ENCODE peak calls at places on chromosomes 5 and 9, in six cellular contexts. One of them, this sample, is unnamed.

GRCh38 chr5:170147051-170147785 is 41.5 kb downstream of the FOXI1 start:
- DNase-seq in ovary: no peak
- DNase-seq in fibroblast of lung: no peak
- DNase-seq in AG04450: no peak
- DNase-seq in activated CD8-positive, alpha-beta T cell treated with anti-CD3 and anti-CD28 coated beads for 36 hours: no peak
- DNase-seq in nephron progenitor cell: no peak
- DNase-seq in this sample: no peak

GRCh38 chr9:6667633-6668280 is 22.2 kb upstream of the GLDC start:
- DNase-seq in ovary: no peak
- DNase-seq in fibroblast of lung: peak
- DNase-seq in AG04450: no peak
- DNase-seq in activated CD8-positive, alpha-beta T cell treated with anti-CD3 and anti-CD28 coated beads for 36 hours: no peak
- DNase-seq in nephron progenitor cell: no peak
- DNase-seq in this sample: peak

GRCh38 chr5:124806026-124806856 is 59.8 kb upstream of the ZNF608 start:
- DNase-seq in ovary: peak
- DNase-seq in fibroblast of lung: peak
- DNase-seq in AG04450: peak
- DNase-seq in activated CD8-positive, alpha-beta T cell treated with anti-CD3 and anti-CD28 coated beads for 36 hours: no peak
- DNase-seq in nephron progenitor cell: peak
- DNase-seq in this sample: no peak

GRCh38 chr9:37144762-37145161 is 24.4 kb downstream of the ZCCHC7 start:
- DNase-seq in ovary: no peak
- DNase-seq in fibroblast of lung: peak
- DNase-seq in AG04450: no peak
- DNase-seq in activated CD8-positive, alpha-beta T cell treated with anti-CD3 and anti-CD28 coated beads for 36 hours: no peak
- DNase-seq in nephron progenitor cell: peak
- DNase-seq in this sample: peak

GRCh38 chr5:132901036-132901435 is 27.6 kb downstream of the LEAP2 start:
- DNase-seq in ovary: no peak
- DNase-seq in fibroblast of lung: no peak
- DNase-seq in AG04450: no peak
- DNase-seq in activated CD8-positive, alpha-beta T cell treated with anti-CD3 and anti-CD28 coated beads for 36 hours: no peak
- DNase-seq in nephron progenitor cell: no peak
- DNase-seq in this sample: no peak

GRCh38 chr9:34413229-34413852 is 36.6 kb upstream of the MYORG start:
- DNase-seq in ovary: peak
- DNase-seq in fibroblast of lung: peak
- DNase-seq in AG04450: peak
- DNase-seq in activated CD8-positive, alpha-beta T cell treated with anti-CD3 and anti-CD28 coated beads for 36 hours: peak
- DNase-seq in nephron progenitor cell: peak
- DNase-seq in this sample: no peak

GRCh38 chr5:94751456-94751855 is 133.0 kb downstream of the SLF1 start:
- DNase-seq in ovary: no peak
- DNase-seq in fibroblast of lung: peak
- DNase-seq in AG04450: no peak
- DNase-seq in activated CD8-positive, alpha-beta T cell treated with anti-CD3 and anti-CD28 coated beads for 36 hours: no peak
- DNase-seq in nephron progenitor cell: no peak
- DNase-seq in this sample: no peak

GRCh38 chr5:17037751-17038150 is 101.7 kb upstream of the MYO10 start:
- DNase-seq in ovary: no peak
- DNase-seq in fibroblast of lung: peak
- DNase-seq in AG04450: no peak
- DNase-seq in activated CD8-positive, alpha-beta T cell treated with anti-CD3 and anti-CD28 coated beads for 36 hours: no peak
- DNase-seq in nephron progenitor cell: no peak
- DNase-seq in this sample: no peak

GRCh38 chr5:170333161-170333909 is 35.8 kb upstream of the LCP2 start:
- DNase-seq in ovary: no peak
- DNase-seq in fibroblast of lung: no peak
- DNase-seq in AG04450: no peak
- DNase-seq in activated CD8-positive, alpha-beta T cell treated with anti-CD3 and anti-CD28 coated beads for 36 hours: peak
- DNase-seq in nephron progenitor cell: no peak
- DNase-seq in this sample: no peak

GRCh38 chr5:33501260-33501659 is 60.5 kb downstream of the TARS1 start:
- DNase-seq in ovary: no peak
- DNase-seq in fibroblast of lung: no peak
- DNase-seq in AG04450: no peak
- DNase-seq in activated CD8-positive, alpha-beta T cell treated with anti-CD3 and anti-CD28 coated beads for 36 hours: no peak
- DNase-seq in nephron progenitor cell: no peak
- DNase-seq in this sample: no peak

GRCh38 chr5:115168829-115169391 is 798 bp downstream of the TRIM36 start:
- DNase-seq in ovary: no peak
- DNase-seq in fibroblast of lung: peak
- DNase-seq in AG04450: no peak
- DNase-seq in activated CD8-positive, alpha-beta T cell treated with anti-CD3 and anti-CD28 coated beads for 36 hours: no peak
- DNase-seq in nephron progenitor cell: peak
- DNase-seq in this sample: peak

GRCh38 chr5:59034498-59035186 is 451.8 kb downstream of the RAB3C start:
- DNase-seq in ovary: no peak
- DNase-seq in fibroblast of lung: peak
- DNase-seq in AG04450: no peak
- DNase-seq in activated CD8-positive, alpha-beta T cell treated with anti-CD3 and anti-CD28 coated beads for 36 hours: peak
- DNase-seq in nephron progenitor cell: no peak
- DNase-seq in this sample: peak

GRCh38 chr5:96668725-96669124 is 6.5 kb downstream of the CAST start:
- DNase-seq in ovary: no peak
- DNase-seq in fibroblast of lung: no peak
- DNase-seq in AG04450: no peak
- DNase-seq in activated CD8-positive, alpha-beta T cell treated with anti-CD3 and anti-CD28 coated beads for 36 hours: no peak
- DNase-seq in nephron progenitor cell: no peak
- DNase-seq in this sample: no peak

GRCh38 chr9:82124090-82124489 is 135.5 kb downstream of the SPATA31D1 start:
- DNase-seq in ovary: no peak
- DNase-seq in fibroblast of lung: peak
- DNase-seq in AG04450: peak
- DNase-seq in activated CD8-positive, alpha-beta T cell treated with anti-CD3 and anti-CD28 coated beads for 36 hours: no peak
- DNase-seq in nephron progenitor cell: no peak
- DNase-seq in this sample: no peak

GRCh38 chr9:113355197-113355596 is 5.9 kb downstream of the BSPRY start:
- DNase-seq in ovary: no peak
- DNase-seq in fibroblast of lung: no peak
- DNase-seq in AG04450: no peak
- DNase-seq in activated CD8-positive, alpha-beta T cell treated with anti-CD3 and anti-CD28 coated beads for 36 hours: no peak
- DNase-seq in nephron progenitor cell: no peak
- DNase-seq in this sample: no peak

GRCh38 chr9:121441163-121441562 is 58.5 kb downstream of the GGTA1 start:
- DNase-seq in ovary: no peak
- DNase-seq in fibroblast of lung: no peak
- DNase-seq in AG04450: no peak
- DNase-seq in activated CD8-positive, alpha-beta T cell treated with anti-CD3 and anti-CD28 coated beads for 36 hours: no peak
- DNase-seq in nephron progenitor cell: no peak
- DNase-seq in this sample: no peak

GRCh38 chr9:121437891-121438290 is 61.8 kb downstream of the GGTA1 start:
- DNase-seq in ovary: no peak
- DNase-seq in fibroblast of lung: no peak
- DNase-seq in AG04450: no peak
- DNase-seq in activated CD8-positive, alpha-beta T cell treated with anti-CD3 and anti-CD28 coated beads for 36 hours: no peak
- DNase-seq in nephron progenitor cell: no peak
- DNase-seq in this sample: no peak

GRCh38 chr9:121439016-121439415 is 60.6 kb downstream of the GGTA1 start:
- DNase-seq in ovary: no peak
- DNase-seq in fibroblast of lung: no peak
- DNase-seq in AG04450: no peak
- DNase-seq in activated CD8-positive, alpha-beta T cell treated with anti-CD3 and anti-CD28 coated beads for 36 hours: no peak
- DNase-seq in nephron progenitor cell: no peak
- DNase-seq in this sample: no peak

GRCh38 chr9:121439711-121440110 is 59.9 kb downstream of the GGTA1 start:
- DNase-seq in ovary: no peak
- DNase-seq in fibroblast of lung: no peak
- DNase-seq in AG04450: no peak
- DNase-seq in activated CD8-positive, alpha-beta T cell treated with anti-CD3 and anti-CD28 coated beads for 36 hours: no peak
- DNase-seq in nephron progenitor cell: no peak
- DNase-seq in this sample: no peak

DNA sequence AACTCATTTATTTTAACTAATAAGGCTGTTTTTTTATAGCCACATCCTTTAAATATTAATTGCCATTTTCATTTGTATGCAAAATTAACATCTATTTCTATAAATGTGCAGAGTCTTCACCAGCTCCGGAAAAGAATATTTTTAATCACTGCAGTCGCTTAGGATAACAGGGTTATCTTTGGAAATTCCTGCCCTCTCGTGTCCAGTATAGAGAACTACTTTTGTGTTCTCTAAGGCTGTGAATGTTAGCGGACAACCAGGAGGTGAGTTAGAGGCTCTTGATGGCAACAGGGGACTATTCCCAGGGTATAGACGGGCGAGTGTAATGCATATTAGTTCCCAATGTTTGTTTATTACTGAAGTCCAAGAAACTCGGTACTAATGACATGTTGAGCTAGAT is 59.4 kb downstream of the GGTA1 start:
- DNase-seq in ovary: no peak
- DNase-seq in fibroblast of lung: no peak
- DNase-seq in AG04450: no peak
- DNase-seq in activated CD8-positive, alpha-beta T cell treated with anti-CD3 and anti-CD28 coated beads for 36 hours: no peak
- DNase-seq in nephron progenitor cell: no peak
- DNase-seq in this sample: no peak
- TF ChIP-seq CTCF in ovary: no peak
- TF ChIP-seq CTCF in fibroblast of lung: peak
- TF ChIP-seq CTCF in AG04450: peak
- TF ChIP-seq CTCF in activated CD8-positive, alpha-beta T cell treated with anti-CD3 and anti-CD28 coated beads for 36 hours: no peak
- TF ChIP-seq CTCF in nephron progenitor cell: peak
- TF ChIP-seq CTCF in this sample: no peak

DNA sequence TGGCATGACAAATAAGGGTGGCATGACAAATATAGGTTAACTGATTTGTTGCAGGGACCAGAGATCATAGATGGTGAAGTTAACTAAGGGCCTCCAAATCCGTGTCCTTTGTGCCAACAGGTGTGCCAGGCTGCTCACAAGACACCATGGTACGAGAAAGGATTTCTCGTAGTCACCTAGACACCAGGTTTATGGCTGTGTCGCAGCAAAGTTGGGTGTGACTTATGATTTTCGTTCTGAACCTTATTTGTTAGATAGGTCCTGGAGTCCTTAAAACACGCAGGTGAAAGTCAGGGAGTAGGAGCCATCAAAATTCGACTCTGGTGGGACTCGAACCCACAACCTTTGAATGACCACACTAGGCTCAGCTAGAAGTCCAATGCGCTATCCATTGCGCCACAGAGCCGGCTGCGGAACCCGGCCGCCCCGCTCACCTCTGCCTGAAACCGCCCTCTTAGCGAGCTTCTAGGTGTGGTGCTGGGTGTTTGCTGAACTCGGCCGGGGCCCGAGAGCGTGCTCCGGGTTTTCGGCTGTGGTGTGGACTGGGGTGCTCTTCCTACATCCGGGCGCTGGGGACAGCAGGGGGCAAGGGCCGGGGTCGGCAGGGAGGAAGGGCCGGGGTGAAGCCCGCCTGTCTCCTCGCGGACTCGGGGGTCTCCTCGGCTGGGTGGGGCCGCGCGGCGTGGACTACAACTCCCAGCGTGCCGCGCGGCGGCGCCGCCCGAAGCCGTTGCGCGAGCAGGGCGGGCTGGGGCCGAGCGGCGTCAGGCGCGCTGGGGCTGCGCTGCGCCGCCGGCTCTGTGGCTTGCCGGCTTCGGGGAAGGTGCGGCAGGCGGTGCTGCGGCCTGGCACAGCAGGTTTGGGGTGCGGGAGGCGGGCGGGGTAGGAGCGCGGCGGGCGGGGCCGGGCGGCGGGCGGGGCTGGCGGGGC is at the start of gene SLC27A4:
- DNase-seq in ovary: peak
- DNase-seq in fibroblast of lung: peak
- DNase-seq in AG04450: no peak
- DNase-seq in activated CD8-positive, alpha-beta T cell treated with anti-CD3 and anti-CD28 coated beads for 36 hours: peak
- DNase-seq in nephron progenitor cell: peak
- DNase-seq in this sample: peak
- TF ChIP-seq CTCF in ovary: no peak
- TF ChIP-seq CTCF in fibroblast of lung: no peak
- TF ChIP-seq CTCF in AG04450: no peak
- TF ChIP-seq CTCF in activated CD8-positive, alpha-beta T cell treated with anti-CD3 and anti-CD28 coated beads for 36 hours: no peak
- TF ChIP-seq CTCF in nephron progenitor cell: no peak
- TF ChIP-seq CTCF in this sample: no peak

GRCh38 chr5:113214026-113214425 is 220.8 kb downstream of the TSSK1B start:
- DNase-seq in ovary: peak
- DNase-seq in fibroblast of lung: peak
- DNase-seq in AG04450: no peak
- DNase-seq in activated CD8-positive, alpha-beta T cell treated with anti-CD3 and anti-CD28 coated beads for 36 hours: no peak
- DNase-seq in nephron progenitor cell: no peak
- DNase-seq in this sample: no peak

GRCh38 chr5:113215401-113216060 is 219.3 kb downstream of the TSSK1B start:
- DNase-seq in ovary: no peak
- DNase-seq in fibroblast of lung: peak
- DNase-seq in AG04450: no peak
- DNase-seq in activated CD8-positive, alpha-beta T cell treated with anti-CD3 and anti-CD28 coated beads for 36 hours: no peak
- DNase-seq in nephron progenitor cell: no peak
- DNase-seq in this sample: no peak

GRCh38 chr5:113214606-113215323 is 220.0 kb downstream of the TSSK1B start:
- DNase-seq in ovary: no peak
- DNase-seq in fibroblast of lung: no peak
- DNase-seq in AG04450: no peak
- DNase-seq in activated CD8-positive, alpha-beta T cell treated with anti-CD3 and anti-CD28 coated beads for 36 hours: no peak
- DNase-seq in nephron progenitor cell: no peak
- DNase-seq in this sample: no peak

GRCh38 chr5:113212244-113212920 is 222.4 kb downstream of the TSSK1B start:
- DNase-seq in ovary: peak
- DNase-seq in fibroblast of lung: peak
- DNase-seq in AG04450: no peak
- DNase-seq in activated CD8-positive, alpha-beta T cell treated with anti-CD3 and anti-CD28 coated beads for 36 hours: no peak
- DNase-seq in nephron progenitor cell: no peak
- DNase-seq in this sample: no peak

GRCh38 chr5:113213551-113213971 is 221.2 kb downstream of the TSSK1B start:
- DNase-seq in ovary: no peak
- DNase-seq in fibroblast of lung: peak
- DNase-seq in AG04450: no peak
- DNase-seq in activated CD8-positive, alpha-beta T cell treated with anti-CD3 and anti-CD28 coated beads for 36 hours: no peak
- DNase-seq in nephron progenitor cell: no peak
- DNase-seq in this sample: no peak
- TF ChIP-seq CTCF in ovary: no peak
- TF ChIP-seq CTCF in fibroblast of lung: no peak
- TF ChIP-seq CTCF in AG04450: no peak
- TF ChIP-seq CTCF in activated CD8-positive, alpha-beta T cell treated with anti-CD3 and anti-CD28 coated beads for 36 hours: no peak
- TF ChIP-seq CTCF in nephron progenitor cell: no peak
- TF ChIP-seq CTCF in this sample: no peak

GRCh38 chr5:167582263-167582662 is 709.2 kb upstream of the WWC1 start:
- DNase-seq in ovary: no peak
- DNase-seq in fibroblast of lung: no peak
- DNase-seq in AG04450: no peak
- DNase-seq in activated CD8-positive, alpha-beta T cell treated with anti-CD3 and anti-CD28 coated beads for 36 hours: no peak
- DNase-seq in nephron progenitor cell: no peak
- DNase-seq in this sample: no peak

GRCh38 chr5:167585184-167585583 is 706.3 kb upstream of the WWC1 start:
- DNase-seq in ovary: no peak
- DNase-seq in fibroblast of lung: no peak
- DNase-seq in AG04450: no peak
- DNase-seq in activated CD8-positive, alpha-beta T cell treated with anti-CD3 and anti-CD28 coated beads for 36 hours: no peak
- DNase-seq in nephron progenitor cell: no peak
- DNase-seq in this sample: no peak

GRCh38 chr5:167592114-167592513 is 699.3 kb upstream of the WWC1 start:
- DNase-seq in ovary: no peak
- DNase-seq in fibroblast of lung: no peak
- DNase-seq in AG04450: no peak
- DNase-seq in activated CD8-positive, alpha-beta T cell treated with anti-CD3 and anti-CD28 coated beads for 36 hours: no peak
- DNase-seq in nephron progenitor cell: no peak
- DNase-seq in this sample: no peak

GRCh38 chr5:167582916-167583315 is 708.5 kb upstream of the WWC1 start:
- DNase-seq in ovary: no peak
- DNase-seq in fibroblast of lung: peak
- DNase-seq in AG04450: no peak
- DNase-seq in activated CD8-positive, alpha-beta T cell treated with anti-CD3 and anti-CD28 coated beads for 36 hours: no peak
- DNase-seq in nephron progenitor cell: no peak
- DNase-seq in this sample: no peak

GRCh38 chr5:167587768-167588167 is 703.7 kb upstream of the WWC1 start:
- DNase-seq in ovary: no peak
- DNase-seq in fibroblast of lung: peak
- DNase-seq in AG04450: no peak
- DNase-seq in activated CD8-positive, alpha-beta T cell treated with anti-CD3 and anti-CD28 coated beads for 36 hours: no peak
- DNase-seq in nephron progenitor cell: peak
- DNase-seq in this sample: no peak
- TF ChIP-seq CTCF in ovary: no peak
- TF ChIP-seq CTCF in fibroblast of lung: peak
- TF ChIP-seq CTCF in AG04450: peak
- TF ChIP-seq CTCF in activated CD8-positive, alpha-beta T cell treated with anti-CD3 and anti-CD28 coated beads for 36 hours: no peak
- TF ChIP-seq CTCF in nephron progenitor cell: peak
- TF ChIP-seq CTCF in this sample: no peak

This sample was measured in GM20000.